ENCODE peak calls at places on chromosomes 11 and 22, in five cellular contexts. One of them, this sample, is unnamed.

GRCh38 chr11:120129570-120129969 is 8.3 kb downstream of the TRIM29 start:
- DNase-seq in epithelial cell of prostate: no peak
- DNase-seq in Ammon's horn: no peak
- DNase-seq in activated CD4-positive, alpha-beta T cell treated with anti-CD3 and anti-CD28 coated beads, Interleukin-2, amount 10 ng/mL, durations not matched to agents 7 days and 5 days: no peak
- DNase-seq in HL-60: no peak
- DNase-seq in this sample: no peak

GRCh38 chr11:74989269-74989655 is 529 bp downstream of the NEU3 start:
- DNase-seq in epithelial cell of prostate: no peak
- DNase-seq in HL-60: no peak
- DNase-seq in activated CD4-positive, alpha-beta T cell treated with anti-CD3 and anti-CD28 coated beads, Interleukin-2, amount 10 ng/mL, durations not matched to agents 7 days and 5 days: no peak
- DNase-seq in Ammon's horn: no peak
- DNase-seq in this sample: peak

GRCh38 chr11:21933095-21933494 is 259.8 kb upstream of the ANO5 start:
- DNase-seq in epithelial cell of prostate: no peak
- DNase-seq in Ammon's horn: no peak
- DNase-seq in activated CD4-positive, alpha-beta T cell treated with anti-CD3 and anti-CD28 coated beads, Interleukin-2, amount 10 ng/mL, durations not matched to agents 7 days and 5 days: no peak
- DNase-seq in HL-60: no peak
- DNase-seq in this sample: no peak

GRCh38 chr11:40302669-40303068 is 1156.8 kb downstream of the LRRC4C start:
- DNase-seq in epithelial cell of prostate: no peak
- DNase-seq in HL-60: no peak
- DNase-seq in Ammon's horn: no peak
- DNase-seq in activated CD4-positive, alpha-beta T cell treated with anti-CD3 and anti-CD28 coated beads, Interleukin-2, amount 10 ng/mL, durations not matched to agents 7 days and 5 days: no peak
- DNase-seq in this sample: no peak

GRCh38 chr11:126408496-126408895 is 53.0 kb downstream of the ST3GAL4 start:
- DNase-seq in epithelial cell of prostate: no peak
- DNase-seq in HL-60: no peak
- DNase-seq in Ammon's horn: no peak
- DNase-seq in activated CD4-positive, alpha-beta T cell treated with anti-CD3 and anti-CD28 coated beads, Interleukin-2, amount 10 ng/mL, durations not matched to agents 7 days and 5 days: no peak
- DNase-seq in this sample: no peak

GRCh38 chr11:65440831-65441499 is 18.4 kb downstream of the NEAT1 start:
- DNase-seq in HL-60: peak
- DNase-seq in Ammon's horn: no peak
- DNase-seq in activated CD4-positive, alpha-beta T cell treated with anti-CD3 and anti-CD28 coated beads, Interleukin-2, amount 10 ng/mL, durations not matched to agents 7 days and 5 days: no peak
- DNase-seq in epithelial cell of prostate: no peak
- DNase-seq in this sample: peak

GRCh38 chr11:119112314-119113020 is 5.3 kb downstream of the C2CD2L start:
- DNase-seq in Ammon's horn: no peak
- DNase-seq in activated CD4-positive, alpha-beta T cell treated with anti-CD3 and anti-CD28 coated beads, Interleukin-2, amount 10 ng/mL, durations not matched to agents 7 days and 5 days: no peak
- DNase-seq in HL-60: no peak
- DNase-seq in epithelial cell of prostate: no peak
- DNase-seq in this sample: no peak

GRCh38 chr11:12717851-12718291 is 43.6 kb downstream of the TEAD1 start:
- DNase-seq in HL-60: no peak
- DNase-seq in epithelial cell of prostate: no peak
- DNase-seq in Ammon's horn: no peak
- DNase-seq in activated CD4-positive, alpha-beta T cell treated with anti-CD3 and anti-CD28 coated beads, Interleukin-2, amount 10 ng/mL, durations not matched to agents 7 days and 5 days: peak
- DNase-seq in this sample: peak

GRCh38 chr11:36149538-36150242 is 139.5 kb downstream of the COMMD9 start:
- DNase-seq in activated CD4-positive, alpha-beta T cell treated with anti-CD3 and anti-CD28 coated beads, Interleukin-2, amount 10 ng/mL, durations not matched to agents 7 days and 5 days: peak
- DNase-seq in Ammon's horn: no peak
- DNase-seq in epithelial cell of prostate: peak
- DNase-seq in HL-60: peak
- DNase-seq in this sample: peak

GRCh38 chr11:122850076-122850631 is 11.9 kb downstream of the CRTAM start:
- DNase-seq in Ammon's horn: no peak
- DNase-seq in HL-60: no peak
- DNase-seq in activated CD4-positive, alpha-beta T cell treated with anti-CD3 and anti-CD28 coated beads, Interleukin-2, amount 10 ng/mL, durations not matched to agents 7 days and 5 days: no peak
- DNase-seq in epithelial cell of prostate: no peak
- DNase-seq in this sample: peak

GRCh38 chr11:78100276-78101040 is 20.8 kb upstream of the NDUFC2 start:
- DNase-seq in activated CD4-positive, alpha-beta T cell treated with anti-CD3 and anti-CD28 coated beads, Interleukin-2, amount 10 ng/mL, durations not matched to agents 7 days and 5 days: no peak
- DNase-seq in Ammon's horn: peak
- DNase-seq in HL-60: no peak
- DNase-seq in epithelial cell of prostate: no peak
- DNase-seq in this sample: no peak

GRCh38 chr11:8018742-8019631 is 31.9 kb downstream of the EIF3F start:
- DNase-seq in Ammon's horn: peak
- DNase-seq in epithelial cell of prostate: no peak
- DNase-seq in activated CD4-positive, alpha-beta T cell treated with anti-CD3 and anti-CD28 coated beads, Interleukin-2, amount 10 ng/mL, durations not matched to agents 7 days and 5 days: peak
- DNase-seq in HL-60: no peak
- DNase-seq in this sample: no peak

GRCh38 chr22:40939202-40939601 is 12.0 kb upstream of the RBX1 start:
- DNase-seq in activated CD4-positive, alpha-beta T cell treated with anti-CD3 and anti-CD28 coated beads, Interleukin-2, amount 10 ng/mL, durations not matched to agents 7 days and 5 days: no peak
- DNase-seq in epithelial cell of prostate: no peak
- DNase-seq in Ammon's horn: no peak
- DNase-seq in HL-60: no peak
- DNase-seq in this sample: no peak

GRCh38 chr22:41555325-41555724 is 5.5 kb upstream of the CSDC2 start:
- DNase-seq in activated CD4-positive, alpha-beta T cell treated with anti-CD3 and anti-CD28 coated beads, Interleukin-2, amount 10 ng/mL, durations not matched to agents 7 days and 5 days: no peak
- DNase-seq in epithelial cell of prostate: no peak
- DNase-seq in HL-60: no peak
- DNase-seq in Ammon's horn: no peak
- DNase-seq in this sample: no peak

GRCh38 chr11:2825261-2825885 is 60.2 kb downstream of the CDKN1C start:
- DNase-seq in activated CD4-positive, alpha-beta T cell treated with anti-CD3 and anti-CD28 coated beads, Interleukin-2, amount 10 ng/mL, durations not matched to agents 7 days and 5 days: no peak
- DNase-seq in Ammon's horn: no peak
- DNase-seq in HL-60: peak
- DNase-seq in epithelial cell of prostate: no peak
- DNase-seq in this sample: peak

GRCh38 chr22:48898524-48899377 is 928.9 kb downstream of the BRD1 start:
- DNase-seq in HL-60: no peak
- DNase-seq in Ammon's horn: no peak
- DNase-seq in epithelial cell of prostate: no peak
- DNase-seq in activated CD4-positive, alpha-beta T cell treated with anti-CD3 and anti-CD28 coated beads, Interleukin-2, amount 10 ng/mL, durations not matched to agents 7 days and 5 days: no peak
- DNase-seq in this sample: no peak

GRCh38 chr11:44621784-44622183 is 56.3 kb downstream of the CD82 start:
- DNase-seq in activated CD4-positive, alpha-beta T cell treated with anti-CD3 and anti-CD28 coated beads, Interleukin-2, amount 10 ng/mL, durations not matched to agents 7 days and 5 days: no peak
- DNase-seq in Ammon's horn: no peak
- DNase-seq in HL-60: no peak
- DNase-seq in epithelial cell of prostate: no peak
- DNase-seq in this sample: peak

GRCh38 chr11:94563176-94563847 is 3.9 kb upstream of the PIWIL4 start:
- DNase-seq in HL-60: no peak
- DNase-seq in epithelial cell of prostate: no peak
- DNase-seq in activated CD4-positive, alpha-beta T cell treated with anti-CD3 and anti-CD28 coated beads, Interleukin-2, amount 10 ng/mL, durations not matched to agents 7 days and 5 days: no peak
- DNase-seq in Ammon's horn: peak
- DNase-seq in this sample: peak

GRCh38 chr11:3627291-3627690 is 14.5 kb downstream of the ART5 start:
- DNase-seq in Ammon's horn: no peak
- DNase-seq in epithelial cell of prostate: no peak
- DNase-seq in HL-60: no peak
- DNase-seq in activated CD4-positive, alpha-beta T cell treated with anti-CD3 and anti-CD28 coated beads, Interleukin-2, amount 10 ng/mL, durations not matched to agents 7 days and 5 days: no peak
- DNase-seq in this sample: no peak

GRCh38 chr11:64776875-64777274 is 1.5 kb downstream of the SF1 start:
- DNase-seq in HL-60: no peak
- DNase-seq in epithelial cell of prostate: no peak
- DNase-seq in activated CD4-positive, alpha-beta T cell treated with anti-CD3 and anti-CD28 coated beads, Interleukin-2, amount 10 ng/mL, durations not matched to agents 7 days and 5 days: no peak
- DNase-seq in Ammon's horn: no peak
- DNase-seq in this sample: no peak

GRCh38 chr11:117815262-117815803 is 9.2 kb downstream of the FXYD2 start:
- DNase-seq in epithelial cell of prostate: no peak
- DNase-seq in Ammon's horn: peak
- DNase-seq in activated CD4-positive, alpha-beta T cell treated with anti-CD3 and anti-CD28 coated beads, Interleukin-2, amount 10 ng/mL, durations not matched to agents 7 days and 5 days: peak
- DNase-seq in HL-60: peak
- DNase-seq in this sample: peak

GRCh38 chr22:36806824-36807223 is 10.0 kb downstream of the PVALB start:
- DNase-seq in activated CD4-positive, alpha-beta T cell treated with anti-CD3 and anti-CD28 coated beads, Interleukin-2, amount 10 ng/mL, durations not matched to agents 7 days and 5 days: no peak
- DNase-seq in epithelial cell of prostate: no peak
- DNase-seq in Ammon's horn: peak
- DNase-seq in HL-60: no peak
- DNase-seq in this sample: peak

GRCh38 chr11:2312232-2313042 is 10.6 kb downstream of the TSPAN32 start:
- DNase-seq in HL-60: no peak
- DNase-seq in Ammon's horn: no peak
- DNase-seq in activated CD4-positive, alpha-beta T cell treated with anti-CD3 and anti-CD28 coated beads, Interleukin-2, amount 10 ng/mL, durations not matched to agents 7 days and 5 days: no peak
- DNase-seq in epithelial cell of prostate: no peak
- DNase-seq in this sample: no peak

GRCh38 chr11:17173332-17173731 is 34.5 kb downstream of the PIK3C2A start:
- DNase-seq in HL-60: no peak
- DNase-seq in epithelial cell of prostate: no peak
- DNase-seq in activated CD4-positive, alpha-beta T cell treated with anti-CD3 and anti-CD28 coated beads, Interleukin-2, amount 10 ng/mL, durations not matched to agents 7 days and 5 days: no peak
- DNase-seq in Ammon's horn: no peak
- DNase-seq in this sample: no peak

GRCh38 chr22:37503183-37503683 is 16.0 kb downstream of the CARD10 start:
- DNase-seq in epithelial cell of prostate: no peak
- DNase-seq in activated CD4-positive, alpha-beta T cell treated with anti-CD3 and anti-CD28 coated beads, Interleukin-2, amount 10 ng/mL, durations not matched to agents 7 days and 5 days: no peak
- DNase-seq in Ammon's horn: no peak
- DNase-seq in HL-60: no peak
- DNase-seq in this sample: no peak

This sample was measured in MV-4-11.